ENCODE peak calls at places on chromosome 18, in six cellular contexts. K is GM12878, E is endothelial cell of umbilical vein, V is K562, X is A549, W is HepG2. Q is an unnamed sample.

GRCh38 chr18:49690307-49690706 is 123.0 kb downstream of the ACAA2 start:
- DNase-seq in K (no peak), E (peak), V (no peak), X (peak), W (no peak), Q (peak)

GRCh38 chr18:47893939-47894699 is 36.3 kb downstream of the SMAD2 start:
- DNase-seq in K (no peak), E (peak), V (peak), X (no peak), W (no peak), Q (no peak)

GRCh38 chr18:35624140-35624539 is 42.6 kb downstream of the GALNT1 start:
- DNase-seq in K (peak), E (no peak), V (no peak), X (no peak), W (no peak), Q (no peak)

GRCh38 chr18:7177131-7177744 is 53.7 kb upstream of the LRRC30 start:
- DNase-seq in K (no peak), E (peak), V (peak), X (peak), W (peak), Q (peak)

GRCh38 chr18:77086656-77087390 is 45.8 kb downstream of the MBP start:
- DNase-seq in K (no peak), E (peak), V (no peak), X (no peak), W (no peak), Q (peak)

GRCh38 chr18:2143666-2144065 is 427.6 kb downstream of the METTL4 start:
- DNase-seq in K (no peak), E (no peak), V (no peak), X (no peak), W (no peak), Q (no peak)

GRCh38 chr18:63676526-63676925 is 14.8 kb upstream of the SERPINB3 start:
- DNase-seq in K (no peak), E (no peak), V (no peak), X (peak), W (no peak), Q (peak)

GRCh38 chr18:69755041-69755440 is 192.6 kb downstream of the CD226 start:
- DNase-seq in K (no peak), E (no peak), V (no peak), X (no peak), W (no peak), Q (no peak)

GRCh38 chr18:78580835-78581339 is 398.7 kb upstream of the SALL3 start:
- DNase-seq in K (no peak), E (no peak), V (peak), X (no peak), W (no peak), Q (no peak)

GRCh38 chr18:29176681-29177080 is 999.8 kb upstream of the CDH2 start:
- DNase-seq in K (no peak), E (no peak), V (no peak), X (no peak), W (no peak), Q (no peak)

GRCh38 chr18:61948842-61949438 is 56.1 kb upstream of the RNF152 start:
- DNase-seq in K (no peak), E (no peak), V (no peak), X (no peak), W (no peak), Q (no peak)

GRCh38 chr18:54983041-54983686 is 23.9 kb upstream of the CCDC68 start:
- DNase-seq in K (no peak), E (peak), V (peak), X (peak), W (peak), Q (peak)

GRCh38 chr18:31512203-31512764 is 14.3 kb downstream of the DSG2 start:
- DNase-seq in K (no peak), E (no peak), V (no peak), X (peak), W (peak), Q (no peak)

GRCh38 chr18:11246466-11246865 is 97.1 kb upstream of the PIEZO2 start:
- DNase-seq in K (no peak), E (no peak), V (no peak), X (no peak), W (no peak), Q (no peak)

GRCh38 chr18:9787126-9787525 is 79.0 kb downstream of the RAB31 start:
- DNase-seq in K (no peak), E (no peak), V (no peak), X (no peak), W (no peak), Q (no peak)

GRCh38 chr18:47265197-47265596 is 13.7 kb upstream of the SKOR2 start:
- DNase-seq in K (no peak), E (no peak), V (no peak), X (no peak), W (no peak), Q (no peak)

GRCh38 chr18:32389868-32390267 is 80.8 kb downstream of the GAREM1 start:
- DNase-seq in K (no peak), E (no peak), V (no peak), X (no peak), W (no peak), Q (no peak)

GRCh38 chr18:42736074-42736473 is 379.4 kb downstream of the RIT2 start:
- DNase-seq in K (no peak), E (no peak), V (no peak), X (no peak), W (no peak), Q (no peak)

GRCh38 chr18:52286675-52287074 is 53.3 kb upstream of the DCC start:
- DNase-seq in K (no peak), E (no peak), V (no peak), X (no peak), W (no peak), Q (no peak)

GRCh38 chr18:76983184-76983583 is 149.4 kb downstream of the MBP start:
- DNase-seq in K (peak), E (peak), V (peak), X (peak), W (peak), Q (peak)

GRCh38 chr18:9126337-9126736 is 10.2 kb upstream of the ANKRD12 start:
- DNase-seq in K (no peak), E (no peak), V (no peak), X (no peak), W (no peak), Q (no peak)

GRCh38 chr18:3675994-3676393 is 226.0 kb downstream of the TGIF1 start:
- DNase-seq in K (no peak), E (no peak), V (peak), X (no peak), W (no peak), Q (peak)

GRCh38 chr18:3671181-3671580 is 221.2 kb downstream of the TGIF1 start:
- DNase-seq in K (no peak), E (no peak), V (no peak), X (peak), W (no peak), Q (no peak)

GRCh38 chr18:3679254-3679653 is 229.3 kb downstream of the TGIF1 start:
- DNase-seq in K (no peak), E (no peak), V (no peak), X (no peak), W (no peak), Q (no peak)

DNA sequence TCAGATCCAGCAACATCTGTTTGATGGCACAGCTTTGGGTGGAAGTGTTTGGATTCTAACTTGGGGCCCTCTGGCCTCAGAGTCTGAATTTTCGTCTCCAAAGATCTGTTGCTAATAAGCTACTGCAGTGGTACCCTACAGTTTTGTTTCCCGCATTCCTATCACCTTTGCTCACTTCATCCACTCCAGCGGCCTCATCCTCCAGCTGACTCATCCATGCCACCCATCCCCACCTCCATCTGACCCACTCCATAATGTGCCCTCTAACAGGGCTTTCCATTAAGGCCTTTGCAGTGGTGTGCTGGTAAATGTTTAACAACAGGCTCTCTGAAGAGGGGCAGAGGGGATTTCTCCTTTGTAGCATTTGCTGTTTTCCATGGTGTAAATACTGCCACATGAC is 225.5 kb downstream of the TGIF1 start:
- DNase-seq in K (no peak), E (no peak), V (no peak), X (peak), W (peak), Q (no peak)
- H3K4me3 ChIP-seq in K (no peak), E (no peak), V (no peak), X (no peak), W (no peak), Q (no peak)

GRCh38 chr18:59383831-59384230 is 24.8 kb upstream of the LMAN1 start:
- DNase-seq in K (no peak), E (no peak), V (no peak), X (no peak), W (no peak), Q (no peak)
- TF ChIP-seq MYC in K (no peak), E (no peak), V (no peak), X (no peak), W (no peak), Q (no peak)

GRCh38 chr18:74457743-74458465 is 796 bp upstream of the DIPK1C start:
- DNase-seq in K (no peak), E (no peak), V (no peak), X (no peak), W (no peak), Q (no peak)
- H3K4me3 ChIP-seq in K (no peak), E (no peak), V (no peak), X (no peak), W (no peak), Q (no peak)

DNA sequence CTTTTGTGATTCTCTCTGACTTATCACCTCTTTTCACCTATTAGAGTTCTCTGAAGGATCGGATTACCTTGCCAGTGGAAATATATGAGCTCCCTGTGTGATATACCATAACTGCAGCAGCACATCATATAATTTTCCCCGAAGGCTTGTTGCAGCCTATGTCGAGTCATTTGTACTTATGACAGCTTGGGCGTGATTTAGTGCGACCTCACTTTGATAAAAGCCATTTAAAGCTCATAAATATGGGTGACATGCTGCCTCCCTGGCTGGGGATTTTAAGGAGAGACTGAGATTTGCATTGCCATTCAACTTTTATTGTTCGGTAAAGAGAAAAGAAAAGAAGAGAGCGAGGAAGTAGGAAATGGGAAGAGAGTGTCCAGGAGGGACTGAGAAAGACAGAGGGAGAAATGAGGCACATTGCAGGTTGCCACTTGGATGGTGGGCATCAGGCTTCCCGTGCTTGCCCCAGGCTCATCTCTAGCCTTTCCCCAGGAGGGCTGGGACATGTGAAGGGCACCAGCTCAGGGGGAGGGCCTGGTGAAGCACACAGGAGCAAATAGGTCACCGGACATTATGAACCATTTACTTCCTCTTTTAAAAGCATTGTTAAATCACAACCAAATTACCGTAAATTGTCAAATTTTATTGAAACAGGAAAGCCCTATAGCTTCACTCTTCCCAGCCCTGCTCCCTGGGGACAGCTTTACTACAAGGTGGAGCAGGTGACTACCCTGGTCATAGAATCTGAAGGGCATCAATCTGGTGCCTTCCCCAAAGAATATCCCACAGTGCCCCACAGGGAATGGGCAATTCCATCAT is 161.3 kb downstream of the SETBP1 start:
- DNase-seq in K (no peak), E (no peak), V (no peak), X (no peak), W (no peak), Q (no peak)
- TF ChIP-seq MYC in K (no peak), E (no peak), V (no peak), X (no peak), W (no peak), Q (no peak)

DNA sequence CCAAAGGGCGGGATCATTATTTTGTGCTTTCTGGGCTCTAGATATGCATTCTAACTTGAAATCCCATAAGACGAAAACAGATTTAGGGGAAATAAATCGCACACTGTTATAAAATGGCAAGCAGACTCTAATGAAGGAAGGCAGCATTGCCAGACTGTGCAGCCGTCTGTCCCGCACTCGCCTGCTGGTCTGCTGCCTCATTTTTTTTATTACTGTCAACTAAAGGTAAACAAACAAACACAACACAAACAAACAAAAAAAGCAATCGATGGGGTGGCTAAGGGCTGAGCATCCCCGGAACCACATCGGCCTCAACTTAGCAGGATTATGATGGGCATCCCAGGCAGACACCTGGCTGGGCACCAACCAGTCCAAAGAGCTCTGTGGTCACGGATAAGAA is 24.3 kb downstream of the ZNF521 start:
- DNase-seq in K (no peak), E (no peak), V (no peak), X (no peak), W (no peak), Q (no peak)
- H3K4me3 ChIP-seq in K (no peak), E (no peak), V (no peak), X (no peak), W (no peak), Q (no peak)

DNA sequence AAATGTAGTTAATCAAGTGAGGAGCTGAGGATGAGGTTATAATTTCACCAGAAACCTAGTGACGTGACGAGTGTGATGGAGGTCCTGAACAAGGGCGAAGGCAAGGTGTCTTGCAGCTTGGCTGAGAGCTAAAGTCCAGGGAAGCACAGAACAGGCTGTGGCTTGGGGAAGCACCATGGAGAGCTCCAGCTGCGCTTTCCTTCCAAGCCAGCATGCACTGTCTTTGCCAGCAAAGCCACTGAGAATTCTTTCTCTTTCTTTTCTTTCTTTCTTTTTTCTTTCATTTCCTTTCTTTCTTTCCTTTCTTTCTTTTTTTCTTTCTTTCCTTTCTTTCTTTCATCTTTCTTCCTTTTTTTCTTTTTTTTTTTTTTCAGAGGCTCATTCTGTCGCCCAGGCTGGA is 239.3 kb downstream of the FBXO15 start:
- DNase-seq in K (no peak), E (no peak), V (peak), X (peak), W (no peak), Q (peak)
- TF ChIP-seq MYC in K (no peak), E (no peak), V (no peak), X (no peak), W (no peak), Q (no peak)

DNA sequence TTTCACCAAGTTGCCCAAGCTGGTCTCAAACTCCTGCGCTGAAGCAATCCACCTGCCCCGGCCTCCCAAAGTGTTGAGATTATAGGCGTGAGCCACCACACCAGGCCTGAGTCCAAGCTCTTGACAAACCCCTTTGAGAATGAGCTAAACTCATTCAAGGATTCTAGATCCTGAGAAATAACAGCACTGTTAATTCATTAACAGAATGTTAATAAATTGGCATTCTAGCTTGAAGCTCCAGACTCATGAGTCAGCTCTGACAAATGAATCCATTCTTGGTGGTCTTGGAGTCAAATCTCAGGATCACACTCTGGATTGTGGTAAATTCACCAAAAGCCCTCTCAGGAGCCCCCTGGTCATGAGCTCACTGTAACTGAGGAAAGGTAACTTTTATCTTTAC is 1.8 kb downstream of the NARS1 start:
- DNase-seq in K (no peak), E (no peak), V (no peak), X (no peak), W (no peak), Q (no peak)
- H3K4me3 ChIP-seq in K (no peak), E (no peak), V (peak), X (peak), W (peak), Q (peak)

DNA sequence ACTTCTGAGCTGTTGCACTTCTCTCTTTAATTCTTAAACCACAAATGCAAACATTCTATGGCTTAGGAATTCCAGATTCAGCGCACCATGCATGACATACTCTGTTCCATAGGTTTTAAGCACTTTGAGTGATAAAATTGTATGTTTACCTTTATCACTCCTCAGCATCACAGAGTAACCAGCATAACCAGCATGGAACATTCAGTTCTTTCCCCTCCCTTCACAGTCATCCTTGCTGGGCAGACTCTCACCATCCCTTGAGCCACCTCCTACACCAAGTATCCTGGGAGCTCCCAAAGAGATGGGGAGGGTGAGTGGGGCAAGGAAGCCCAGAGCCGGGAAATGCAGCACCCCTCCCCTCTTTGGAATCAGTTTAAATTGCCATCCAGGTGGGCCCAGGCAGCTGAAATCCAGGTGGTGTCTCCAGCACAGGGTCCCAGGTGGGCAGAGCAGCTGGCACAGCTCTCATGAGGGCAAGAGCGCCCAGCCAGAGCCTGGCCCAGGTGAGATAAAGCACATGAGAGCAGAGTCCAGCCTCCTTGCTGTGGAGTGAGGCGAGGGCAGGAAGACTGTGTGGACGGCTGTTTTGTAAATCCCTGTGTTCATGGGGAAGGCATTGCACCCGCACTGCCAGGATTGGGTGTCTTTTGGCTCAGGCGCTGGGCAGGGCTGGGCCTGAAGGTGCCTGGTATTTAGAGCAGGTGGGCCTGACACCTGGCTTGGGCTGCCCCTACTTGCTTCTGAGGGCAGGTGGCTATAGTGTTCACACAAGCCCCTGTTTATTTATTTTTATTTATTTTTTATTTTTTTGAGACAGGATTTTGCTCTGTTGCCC is 36.8 kb downstream of the LAMA3 start:
- DNase-seq in K (no peak), E (no peak), V (no peak), X (no peak), W (no peak), Q (no peak)
- TF ChIP-seq MYC in K (no peak), E (no peak), V (no peak), X (no peak), W (no peak), Q (no peak)

Q was measured in NB4.